ENCODE peak calls at places on chromosomes 5 and 9, in nine cellular contexts. One of them, this sample, is unnamed.
A peak's percentile ranks its signal among the peaks of the same experiment; 100 is the strongest.

GRCh38 chr9:36218411-36218901 is 27.7 kb downstream of the CLTA start:
- DNase-seq in HepG2: no peak
- DNase-seq in CD8-positive, alpha-beta memory T cell: no peak
- DNase-seq in spleen: no peak
- DNase-seq in breast epithelium: peak; percentile 44
- DNase-seq in OCI-LY7: no peak
- DNase-seq in CD8-positive, alpha-beta T cell: no peak
- DNase-seq in A549: no peak
- DNase-seq in mammary epithelial cell: no peak
- DNase-seq in this sample: no peak

GRCh38 chr9:114684036-114684435 is 2.0 kb upstream of the TEX48 start:
- DNase-seq in mammary epithelial cell: no peak
- DNase-seq in CD8-positive, alpha-beta memory T cell: no peak
- DNase-seq in spleen: no peak
- DNase-seq in A549: no peak
- DNase-seq in HepG2: no peak
- DNase-seq in OCI-LY7: no peak
- DNase-seq in breast epithelium: no peak
- DNase-seq in CD8-positive, alpha-beta T cell: no peak
- DNase-seq in this sample: no peak

GRCh38 chr5:52784741-52785140 is 3.0 kb upstream of the ITGA1 start:
- DNase-seq in CD8-positive, alpha-beta T cell: no peak
- DNase-seq in CD8-positive, alpha-beta memory T cell: no peak
- DNase-seq in OCI-LY7: no peak
- DNase-seq in mammary epithelial cell: no peak
- DNase-seq in HepG2: no peak
- DNase-seq in breast epithelium: no peak
- DNase-seq in A549: peak; percentile 17
- DNase-seq in spleen: no peak
- DNase-seq in this sample: no peak

GRCh38 chr9:122346478-122347347 is 24.1 kb upstream of the PTGS1 start:
- DNase-seq in CD8-positive, alpha-beta memory T cell: no peak
- DNase-seq in spleen: peak; percentile 84
- DNase-seq in CD8-positive, alpha-beta T cell: no peak
- DNase-seq in HepG2: peak; percentile 7
- DNase-seq in breast epithelium: peak; percentile 22
- DNase-seq in OCI-LY7: no peak
- DNase-seq in mammary epithelial cell: no peak
- DNase-seq in A549: no peak
- DNase-seq in this sample: no peak

GRCh38 chr5:41891066-41891707 is 13.0 kb upstream of the RIMOC1 start:
- DNase-seq in mammary epithelial cell: no peak
- DNase-seq in A549: no peak
- DNase-seq in breast epithelium: no peak
- DNase-seq in HepG2: no peak
- DNase-seq in CD8-positive, alpha-beta T cell: no peak
- DNase-seq in OCI-LY7: no peak
- DNase-seq in spleen: no peak
- DNase-seq in CD8-positive, alpha-beta memory T cell: no peak
- DNase-seq in this sample: no peak

GRCh38 chr9:114006155-114006550 is 71.9 kb downstream of the AMBP start:
- DNase-seq in spleen: peak; percentile 47
- DNase-seq in CD8-positive, alpha-beta memory T cell: no peak
- DNase-seq in HepG2: no peak
- DNase-seq in CD8-positive, alpha-beta T cell: no peak
- DNase-seq in mammary epithelial cell: no peak
- DNase-seq in breast epithelium: no peak
- DNase-seq in OCI-LY7: no peak
- DNase-seq in A549: no peak
- DNase-seq in this sample: no peak

GRCh38 chr5:139745800-139746690 is 49.6 kb upstream of the PSD2 start:
- DNase-seq in breast epithelium: peak; percentile 77
- DNase-seq in A549: peak; percentile 77
- DNase-seq in CD8-positive, alpha-beta T cell: peak; percentile 55
- DNase-seq in mammary epithelial cell: peak; percentile 43
- DNase-seq in HepG2: peak; percentile 85
- DNase-seq in spleen: peak; percentile 89
- DNase-seq in OCI-LY7: peak; percentile 71
- DNase-seq in CD8-positive, alpha-beta memory T cell: peak; percentile 46
- DNase-seq in this sample: peak; percentile 29

GRCh38 chr5:8663374-8663773 is 794.4 kb downstream of the MTRR start:
- DNase-seq in CD8-positive, alpha-beta memory T cell: no peak
- DNase-seq in breast epithelium: no peak
- DNase-seq in spleen: no peak
- DNase-seq in HepG2: no peak
- DNase-seq in A549: no peak
- DNase-seq in OCI-LY7: no peak
- DNase-seq in mammary epithelial cell: no peak
- DNase-seq in CD8-positive, alpha-beta T cell: no peak
- DNase-seq in this sample: no peak

GRCh38 chr9:34254141-34254913 is 74.7 kb downstream of the KIF24 start:
- DNase-seq in CD8-positive, alpha-beta T cell: no peak
- DNase-seq in A549: peak; percentile 59
- DNase-seq in CD8-positive, alpha-beta memory T cell: no peak
- DNase-seq in spleen: no peak
- DNase-seq in mammary epithelial cell: peak; percentile 94
- DNase-seq in HepG2: no peak
- DNase-seq in OCI-LY7: no peak
- DNase-seq in breast epithelium: no peak
- DNase-seq in this sample: no peak

GRCh38 chr9:134930404-134930803 is 12.7 kb upstream of the FCN1 start:
- DNase-seq in spleen: peak; percentile 76
- DNase-seq in HepG2: no peak
- DNase-seq in CD8-positive, alpha-beta T cell: no peak
- DNase-seq in CD8-positive, alpha-beta memory T cell: no peak
- DNase-seq in mammary epithelial cell: no peak
- DNase-seq in A549: no peak
- DNase-seq in breast epithelium: no peak
- DNase-seq in OCI-LY7: peak; percentile 98
- DNase-seq in this sample: no peak

GRCh38 chr9:22141906-22142305 is 132.8 kb upstream of the CDKN2B start:
- DNase-seq in HepG2: peak; percentile 8
- DNase-seq in CD8-positive, alpha-beta memory T cell: no peak
- DNase-seq in CD8-positive, alpha-beta T cell: no peak
- DNase-seq in mammary epithelial cell: peak; percentile 44
- DNase-seq in OCI-LY7: no peak
- DNase-seq in breast epithelium: no peak
- DNase-seq in A549: no peak
- DNase-seq in spleen: no peak
- DNase-seq in this sample: no peak

GRCh38 chr5:65623482-65623881 is 651 bp downstream of the TRIM23 start:
- DNase-seq in OCI-LY7: no peak
- DNase-seq in mammary epithelial cell: no peak
- DNase-seq in CD8-positive, alpha-beta T cell: no peak
- DNase-seq in breast epithelium: no peak
- DNase-seq in HepG2: no peak
- DNase-seq in spleen: no peak
- DNase-seq in A549: no peak
- DNase-seq in CD8-positive, alpha-beta memory T cell: no peak
- DNase-seq in this sample: no peak

GRCh38 chr9:133654736-133655657 is 18.8 kb downstream of the DBH start:
- DNase-seq in A549: no peak
- DNase-seq in OCI-LY7: no peak
- DNase-seq in HepG2: no peak
- DNase-seq in CD8-positive, alpha-beta memory T cell: no peak
- DNase-seq in mammary epithelial cell: no peak
- DNase-seq in spleen: no peak
- DNase-seq in breast epithelium: no peak
- DNase-seq in CD8-positive, alpha-beta T cell: no peak
- DNase-seq in this sample: no peak

GRCh38 chr5:112366987-112367386 is 52.1 kb downstream of the EPB41L4A start:
- DNase-seq in OCI-LY7: peak; percentile 8
- DNase-seq in HepG2: peak; percentile 20
- DNase-seq in A549: peak; percentile 34
- DNase-seq in breast epithelium: no peak
- DNase-seq in CD8-positive, alpha-beta T cell: no peak
- DNase-seq in spleen: no peak
- DNase-seq in mammary epithelial cell: peak; percentile 15
- DNase-seq in CD8-positive, alpha-beta memory T cell: no peak
- DNase-seq in this sample: no peak

GRCh38 chr5:141241496-141241895 is 3.7 kb upstream of the PCDHB15 start:
- DNase-seq in spleen: no peak
- DNase-seq in OCI-LY7: no peak
- DNase-seq in HepG2: no peak
- DNase-seq in A549: no peak
- DNase-seq in mammary epithelial cell: no peak
- DNase-seq in CD8-positive, alpha-beta memory T cell: no peak
- DNase-seq in CD8-positive, alpha-beta T cell: no peak
- DNase-seq in breast epithelium: no peak
- DNase-seq in this sample: no peak

GRCh38 chr5:141250576-141250975 is 5.4 kb downstream of the PCDHB15 start:
- DNase-seq in CD8-positive, alpha-beta memory T cell: no peak
- DNase-seq in OCI-LY7: peak; percentile 19
- DNase-seq in spleen: no peak
- DNase-seq in breast epithelium: no peak
- DNase-seq in A549: no peak
- DNase-seq in mammary epithelial cell: no peak
- DNase-seq in HepG2: no peak
- DNase-seq in CD8-positive, alpha-beta T cell: no peak
- DNase-seq in this sample: no peak

GRCh38 chr5:141245250-141245717 is at the start of gene PCDHB15:
- DNase-seq in HepG2: peak; percentile 9
- DNase-seq in spleen: no peak
- DNase-seq in CD8-positive, alpha-beta memory T cell: no peak
- DNase-seq in mammary epithelial cell: peak; percentile 8
- DNase-seq in CD8-positive, alpha-beta T cell: no peak
- DNase-seq in A549: peak; percentile 17
- DNase-seq in breast epithelium: no peak
- DNase-seq in OCI-LY7: no peak
- DNase-seq in this sample: no peak
- H3K9me3 ChIP-seq in HepG2: peaks cover 80% of the 10 kb centered on the region
- H3K9me3 ChIP-seq in spleen: peaks cover 100% of the 10 kb centered on the region
- H3K9me3 ChIP-seq in CD8-positive, alpha-beta memory T cell: peaks cover 22% of the 10 kb centered on the region
- H3K9me3 ChIP-seq in mammary epithelial cell: peaks cover 45% of the 10 kb centered on the region
- H3K9me3 ChIP-seq in CD8-positive, alpha-beta T cell: peaks cover 4% of the 10 kb centered on the region
- H3K9me3 ChIP-seq in A549: peaks cover 50% of the 10 kb centered on the region
- H3K9me3 ChIP-seq in breast epithelium: peaks cover 81% of the 10 kb centered on the region
- H3K9me3 ChIP-seq in OCI-LY7: no peaks in the 10 kb centered on the region
- H3K9me3 ChIP-seq in this sample: peaks cover 24% of the 10 kb centered on the region

GRCh38 chr5:40084614-40085013 is 595.1 kb upstream of the PTGER4 start:
- DNase-seq in CD8-positive, alpha-beta T cell: no peak
- DNase-seq in breast epithelium: no peak
- DNase-seq in A549: no peak
- DNase-seq in HepG2: no peak
- DNase-seq in mammary epithelial cell: no peak
- DNase-seq in spleen: no peak
- DNase-seq in CD8-positive, alpha-beta memory T cell: no peak
- DNase-seq in OCI-LY7: no peak
- DNase-seq in this sample: no peak
- H3K9me3 ChIP-seq in CD8-positive, alpha-beta T cell: no peaks in the 10 kb centered on the region
- H3K9me3 ChIP-seq in breast epithelium: peaks cover 6% of the 10 kb centered on the region
- H3K9me3 ChIP-seq in A549: no peaks in the 10 kb centered on the region
- H3K9me3 ChIP-seq in HepG2: peaks cover 86% of the 10 kb centered on the region
- H3K9me3 ChIP-seq in mammary epithelial cell: no peaks in the 10 kb centered on the region
- H3K9me3 ChIP-seq in spleen: peaks cover 21% of the 10 kb centered on the region
- H3K9me3 ChIP-seq in CD8-positive, alpha-beta memory T cell: no peaks in the 10 kb centered on the region
- H3K9me3 ChIP-seq in OCI-LY7: peaks cover 6% of the 10 kb centered on the region
- H3K9me3 ChIP-seq in this sample: no peaks in the 10 kb centered on the region

GRCh38 chr5:3214396-3214795 is 381.2 kb upstream of the IRX1 start:
- DNase-seq in A549: no peak
- DNase-seq in spleen: no peak
- DNase-seq in HepG2: no peak
- DNase-seq in OCI-LY7: no peak
- DNase-seq in mammary epithelial cell: no peak
- DNase-seq in CD8-positive, alpha-beta memory T cell: no peak
- DNase-seq in breast epithelium: no peak
- DNase-seq in CD8-positive, alpha-beta T cell: no peak
- DNase-seq in this sample: no peak
- H3K9me3 ChIP-seq in A549: peaks cover 3% of the 10 kb centered on the region
- H3K9me3 ChIP-seq in spleen: no peaks in the 10 kb centered on the region
- H3K9me3 ChIP-seq in HepG2: no peaks in the 10 kb centered on the region
- H3K9me3 ChIP-seq in OCI-LY7: no peaks in the 10 kb centered on the region
- H3K9me3 ChIP-seq in mammary epithelial cell: peaks cover 17% of the 10 kb centered on the region
- H3K9me3 ChIP-seq in CD8-positive, alpha-beta memory T cell: no peaks in the 10 kb centered on the region
- H3K9me3 ChIP-seq in breast epithelium: no peaks in the 10 kb centered on the region
- H3K9me3 ChIP-seq in CD8-positive, alpha-beta T cell: no peaks in the 10 kb centered on the region
- H3K9me3 ChIP-seq in this sample: no peaks in the 10 kb centered on the region

GRCh38 chr5:154480847-154481246 is 2.8 kb upstream of the HAND1 start:
- DNase-seq in OCI-LY7: no peak
- DNase-seq in mammary epithelial cell: no peak
- DNase-seq in breast epithelium: no peak
- DNase-seq in spleen: no peak
- DNase-seq in CD8-positive, alpha-beta T cell: no peak
- DNase-seq in HepG2: no peak
- DNase-seq in CD8-positive, alpha-beta memory T cell: no peak
- DNase-seq in A549: no peak
- DNase-seq in this sample: no peak

GRCh38 chr5:154479944-154480750 is 2.1 kb upstream of the HAND1 start:
- DNase-seq in OCI-LY7: no peak
- DNase-seq in A549: no peak
- DNase-seq in CD8-positive, alpha-beta memory T cell: no peak
- DNase-seq in mammary epithelial cell: no peak
- DNase-seq in HepG2: no peak
- DNase-seq in breast epithelium: no peak
- DNase-seq in spleen: peak; percentile 35
- DNase-seq in CD8-positive, alpha-beta T cell: no peak
- DNase-seq in this sample: no peak

GRCh38 chr5:154482528-154483449 is 4.8 kb upstream of the HAND1 start:
- DNase-seq in mammary epithelial cell: no peak
- DNase-seq in OCI-LY7: no peak
- DNase-seq in CD8-positive, alpha-beta memory T cell: no peak
- DNase-seq in HepG2: no peak
- DNase-seq in A549: no peak
- DNase-seq in breast epithelium: no peak
- DNase-seq in spleen: peak; percentile 68
- DNase-seq in CD8-positive, alpha-beta T cell: no peak
- DNase-seq in this sample: no peak

GRCh38 chr5:154483654-154484392 is 5.8 kb upstream of the HAND1 start:
- DNase-seq in CD8-positive, alpha-beta memory T cell: no peak
- DNase-seq in breast epithelium: no peak
- DNase-seq in CD8-positive, alpha-beta T cell: no peak
- DNase-seq in spleen: peak; percentile 61
- DNase-seq in mammary epithelial cell: no peak
- DNase-seq in OCI-LY7: no peak
- DNase-seq in HepG2: no peak
- DNase-seq in A549: no peak
- DNase-seq in this sample: no peak

DNA sequence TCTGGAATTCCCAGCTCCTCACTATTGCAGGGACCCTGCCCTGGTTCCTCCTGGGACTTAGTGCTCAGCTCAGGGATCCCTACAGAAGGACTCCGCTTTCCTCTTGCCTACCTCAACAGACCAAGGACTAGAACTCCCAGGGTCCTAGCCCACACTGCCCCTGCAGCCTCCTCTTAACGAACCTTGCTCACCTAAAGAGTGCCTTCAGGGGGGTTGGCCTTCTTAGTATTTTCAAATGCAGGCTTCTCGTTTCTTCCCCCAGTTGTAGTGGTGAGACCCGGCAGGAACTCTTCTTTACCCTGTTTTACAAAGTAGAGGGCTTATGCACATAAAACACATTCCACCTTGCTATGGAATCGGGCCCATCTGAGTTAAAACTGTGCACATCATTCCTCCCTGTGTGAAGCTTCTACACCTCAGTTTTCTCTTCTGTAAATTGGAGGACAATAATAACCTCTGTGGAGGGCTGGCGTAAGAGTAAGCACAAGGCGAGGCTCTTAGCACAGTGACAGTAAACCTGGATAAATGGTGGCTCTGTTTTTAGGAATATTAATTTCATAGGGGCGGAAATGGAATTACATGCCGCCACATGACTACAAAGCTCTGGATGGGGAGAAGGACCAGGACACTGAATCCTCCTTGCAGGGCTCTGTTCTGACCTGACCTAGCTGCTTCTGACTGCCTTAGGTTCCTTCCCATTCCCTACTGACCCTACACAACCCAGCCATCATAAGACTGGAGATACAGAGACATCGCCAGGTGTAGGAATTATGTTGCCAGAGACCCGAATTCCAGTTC is 3.8 kb upstream of the HAND1 start:
- DNase-seq in OCI-LY7: no peak
- DNase-seq in A549: no peak
- DNase-seq in HepG2: no peak
- DNase-seq in spleen: no peak
- DNase-seq in mammary epithelial cell: no peak
- DNase-seq in CD8-positive, alpha-beta memory T cell: no peak
- DNase-seq in CD8-positive, alpha-beta T cell: no peak
- DNase-seq in breast epithelium: no peak
- DNase-seq in this sample: no peak
- H3K9me3 ChIP-seq in OCI-LY7: no peaks in the 10 kb centered on the region
- H3K9me3 ChIP-seq in A549: no peaks in the 10 kb centered on the region
- H3K9me3 ChIP-seq in HepG2: no peaks in the 10 kb centered on the region
- H3K9me3 ChIP-seq in spleen: no peaks in the 10 kb centered on the region
- H3K9me3 ChIP-seq in mammary epithelial cell: no peaks in the 10 kb centered on the region
- H3K9me3 ChIP-seq in CD8-positive, alpha-beta memory T cell: no peaks in the 10 kb centered on the region
- H3K9me3 ChIP-seq in CD8-positive, alpha-beta T cell: no peaks in the 10 kb centered on the region
- H3K9me3 ChIP-seq in breast epithelium: no peaks in the 10 kb centered on the region
- H3K9me3 ChIP-seq in this sample: no peaks in the 10 kb centered on the region

This sample was measured in T-helper 17 cell.